ENCODE peak calls at places on chromosome 9, in four cellular contexts. One of them, this sample, is unnamed.

GRCh38 chr9:77011973-77012817 is 7.3 kb upstream of the FOXB2 start:
- DNase-seq in A549: peak; percentile 61
- DNase-seq in K562: peak; percentile 57
- DNase-seq in GM12878: no peak
- DNase-seq in this sample: peak; percentile 29

GRCh38 chr9:87594218-87594617 is 96.6 kb downstream of the DAPK1 start:
- DNase-seq in A549: no peak
- DNase-seq in K562: no peak
- DNase-seq in GM12878: no peak
- DNase-seq in this sample: peak; percentile 80

GRCh38 chr9:92607773-92608172 is 62.2 kb downstream of the IPPK start:
- DNase-seq in A549: no peak
- DNase-seq in K562: no peak
- DNase-seq in GM12878: no peak
- DNase-seq in this sample: peak; percentile 89

GRCh38 chr9:80285325-80285724 is 713.6 kb downstream of the TLE4 start:
- DNase-seq in A549: no peak
- DNase-seq in K562: no peak
- DNase-seq in GM12878: no peak
- DNase-seq in this sample: peak; percentile 7

GRCh38 chr9:79709945-79710674 is 138.3 kb downstream of the TLE4 start:
- DNase-seq in A549: no peak
- DNase-seq in K562: no peak
- DNase-seq in GM12878: no peak
- DNase-seq in this sample: no peak

GRCh38 chr9:82320566-82320965 is 332.0 kb downstream of the SPATA31D1 start:
- DNase-seq in A549: no peak
- DNase-seq in K562: no peak
- DNase-seq in GM12878: no peak
- DNase-seq in this sample: peak; percentile 19

GRCh38 chr9:135926402-135927194 is 19.3 kb upstream of the CAMSAP1 start:
- DNase-seq in A549: peak; percentile 80
- DNase-seq in K562: no peak
- DNase-seq in GM12878: no peak
- DNase-seq in this sample: peak; percentile 61

GRCh38 chr9:131839281-131840084 is 99.6 kb upstream of the RAPGEF1 start:
- DNase-seq in A549: no peak
- DNase-seq in K562: peak; percentile 49
- DNase-seq in GM12878: no peak
- DNase-seq in this sample: peak; percentile 65

GRCh38 chr9:21854594-21854993 is 52.2 kb downstream of the MTAP start:
- DNase-seq in A549: no peak
- DNase-seq in K562: no peak
- DNase-seq in GM12878: no peak
- DNase-seq in this sample: peak; percentile 78

GRCh38 chr9:37944671-37945481 is 40.9 kb upstream of the SLC25A51 start:
- DNase-seq in A549: no peak
- DNase-seq in K562: no peak
- DNase-seq in GM12878: no peak
- DNase-seq in this sample: peak; percentile 50
- TF ChIP-seq BHLHE40 in A549: no peak
- TF ChIP-seq BHLHE40 in K562: no peak
- TF ChIP-seq BHLHE40 in GM12878: no peak
- TF ChIP-seq BHLHE40 in this sample: no peak

DNA sequence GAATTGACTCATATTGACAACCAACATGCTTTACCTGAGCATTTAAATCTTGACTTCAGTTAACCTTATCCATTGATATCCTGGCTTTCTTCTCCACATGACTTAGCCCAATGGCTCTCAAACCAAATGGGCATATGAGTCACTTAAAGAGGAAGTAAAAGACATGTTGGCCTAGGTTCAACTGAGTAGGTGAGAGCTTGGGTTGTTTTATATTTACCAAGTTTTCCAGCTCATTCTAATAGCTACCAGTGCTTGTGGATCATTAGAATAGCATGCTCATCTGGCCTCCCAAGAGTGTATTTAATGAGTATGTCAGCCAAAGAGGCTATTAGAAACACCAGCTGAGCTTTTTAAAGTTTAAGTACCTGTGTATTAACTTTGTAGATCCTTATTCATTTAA is 1049.0 kb downstream of the PTPRD start:
- DNase-seq in A549: no peak
- DNase-seq in K562: no peak
- DNase-seq in GM12878: no peak
- DNase-seq in this sample: no peak
- TF ChIP-seq ELK1 in A549: no peak
- TF ChIP-seq ELK1 in K562: no peak
- TF ChIP-seq ELK1 in GM12878: no peak
- TF ChIP-seq ELK1 in this sample: no peak

GRCh38 chr9:129770741-129771140 is 17.9 kb upstream of the PTGES start:
- DNase-seq in A549: no peak
- DNase-seq in K562: no peak
- DNase-seq in GM12878: no peak
- DNase-seq in this sample: no peak

GRCh38 chr9:129775443-129775842 is 22.6 kb upstream of the PTGES start:
- DNase-seq in A549: no peak
- DNase-seq in K562: no peak
- DNase-seq in GM12878: no peak
- DNase-seq in this sample: no peak

GRCh38 chr9:129776566-129776937 is 23.7 kb upstream of the PTGES start:
- DNase-seq in A549: no peak
- DNase-seq in K562: no peak
- DNase-seq in GM12878: no peak
- DNase-seq in this sample: peak; percentile 11

GRCh38 chr9:129774791-129775149 is 21.9 kb upstream of the PTGES start:
- DNase-seq in A549: no peak
- DNase-seq in K562: peak; percentile 46
- DNase-seq in GM12878: no peak
- DNase-seq in this sample: no peak

GRCh38 chr9:129773262-129774048 is 20.6 kb upstream of the PTGES start:
- DNase-seq in A549: peak; percentile 94
- DNase-seq in K562: no peak
- DNase-seq in GM12878: no peak
- DNase-seq in this sample: peak; percentile 81
- TF ChIP-seq BHLHE40 in A549: peak; percentile 69
- TF ChIP-seq BHLHE40 in K562: peak; percentile 91
- TF ChIP-seq BHLHE40 in GM12878: no peak
- TF ChIP-seq BHLHE40 in this sample: peak; percentile 92

DNA sequence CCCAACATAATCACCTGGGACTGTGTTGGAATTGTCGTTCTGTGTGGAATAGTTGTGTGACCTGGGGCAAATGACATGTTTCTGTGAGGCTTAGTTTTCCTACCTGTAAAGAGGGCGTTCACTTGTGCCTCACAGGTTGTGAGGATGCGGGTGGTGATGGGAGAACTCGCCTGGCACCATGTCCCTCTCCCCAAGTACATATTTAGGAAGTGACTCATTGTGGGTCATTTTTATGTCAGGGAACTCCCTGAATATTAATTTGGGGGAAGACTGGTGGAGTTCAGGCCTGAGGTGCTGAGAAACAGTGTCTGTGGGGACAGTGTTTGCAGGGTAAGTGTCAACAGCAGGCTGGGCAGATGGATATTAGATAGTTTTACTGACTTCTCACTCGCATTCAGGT is 144.7 kb downstream of the KDM4C start:
- DNase-seq in A549: no peak
- DNase-seq in K562: no peak
- DNase-seq in GM12878: no peak
- DNase-seq in this sample: peak; percentile 9
- TF ChIP-seq ELK1 in A549: no peak
- TF ChIP-seq ELK1 in K562: no peak
- TF ChIP-seq ELK1 in GM12878: no peak
- TF ChIP-seq ELK1 in this sample: no peak

DNA sequence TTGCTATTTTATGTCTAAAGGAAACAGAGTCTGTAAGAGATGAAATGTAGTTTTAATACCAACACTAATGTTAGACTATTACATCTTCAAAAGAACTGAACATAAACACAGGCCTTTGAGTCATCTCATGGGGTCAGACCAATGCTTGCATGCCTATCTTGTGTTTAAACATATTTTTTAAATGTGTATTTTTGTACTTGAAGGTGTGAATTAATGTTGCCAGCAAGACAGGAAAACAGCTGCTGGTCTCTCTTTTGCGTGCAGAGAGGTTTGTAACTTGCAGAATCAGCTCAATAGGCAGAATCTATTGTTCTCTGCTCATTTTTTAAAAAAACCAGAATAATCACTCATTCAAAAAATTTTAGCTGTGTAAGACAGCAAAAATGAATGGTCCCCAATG is 180.2 kb downstream of the ALDH1A1 start:
- DNase-seq in A549: no peak
- DNase-seq in K562: no peak
- DNase-seq in GM12878: no peak
- DNase-seq in this sample: peak; percentile 7
- TF ChIP-seq BHLHE40 in A549: no peak
- TF ChIP-seq BHLHE40 in K562: no peak
- TF ChIP-seq BHLHE40 in GM12878: no peak
- TF ChIP-seq BHLHE40 in this sample: no peak

DNA sequence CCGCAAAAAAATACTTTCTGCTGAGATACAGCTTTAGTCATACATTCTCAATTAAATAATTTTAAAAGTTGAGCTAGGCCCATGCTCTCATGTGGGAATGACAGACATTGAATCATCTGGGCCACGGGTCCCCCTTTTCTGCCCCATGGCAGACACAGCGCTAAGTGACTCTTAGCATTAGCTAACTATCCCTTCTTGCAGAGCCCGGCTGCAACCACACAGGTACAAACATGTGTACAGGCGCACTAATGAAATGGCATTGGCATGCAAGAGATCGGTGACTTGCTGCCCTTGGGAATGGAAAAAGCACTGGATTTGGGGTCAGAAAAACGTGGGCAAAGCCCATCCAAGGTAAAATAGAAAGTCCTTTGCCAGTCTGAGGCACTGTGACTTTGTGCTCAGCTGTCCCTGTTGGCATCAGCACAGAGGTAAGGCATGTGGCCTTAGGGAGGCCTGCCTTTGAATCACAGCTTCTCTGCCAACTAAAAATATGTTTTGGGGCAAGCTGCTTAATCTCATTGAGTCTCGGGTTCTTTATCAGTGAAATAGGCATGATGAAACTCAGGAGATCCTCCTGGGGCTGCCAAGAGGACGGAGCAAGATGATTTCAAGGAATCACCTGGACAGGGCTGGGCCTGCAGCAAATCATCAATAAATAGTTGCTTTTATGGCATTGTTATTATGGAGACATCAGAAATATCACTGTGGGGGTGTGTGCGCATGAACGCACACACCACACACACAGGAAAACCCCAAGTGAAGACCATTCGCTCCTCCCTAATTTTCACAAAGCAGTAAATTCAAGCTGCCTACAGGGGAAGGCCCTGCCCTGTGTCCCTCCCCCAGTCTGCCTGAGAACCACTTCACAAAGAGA is 54.2 kb downstream of the WHRN start:
- DNase-seq in A549: no peak
- DNase-seq in K562: no peak
- DNase-seq in GM12878: peak; percentile 11
- DNase-seq in this sample: no peak
- TF ChIP-seq ELK1 in A549: no peak
- TF ChIP-seq ELK1 in K562: no peak
- TF ChIP-seq ELK1 in GM12878: no peak
- TF ChIP-seq ELK1 in this sample: no peak

GRCh38 chr9:12718482-12719026 is 25.4 kb downstream of the TYRP1 start:
- DNase-seq in A549: no peak
- DNase-seq in K562: no peak
- DNase-seq in GM12878: no peak
- DNase-seq in this sample: peak; percentile 44
- TF ChIP-seq BHLHE40 in A549: no peak
- TF ChIP-seq BHLHE40 in K562: no peak
- TF ChIP-seq BHLHE40 in GM12878: no peak
- TF ChIP-seq BHLHE40 in this sample: no peak

GRCh38 chr9:110217656-110218099 is 9.7 kb upstream of the C9orf152 start:
- DNase-seq in A549: peak; percentile 63
- DNase-seq in K562: peak; percentile 27
- DNase-seq in GM12878: no peak
- DNase-seq in this sample: peak; percentile 63
- TF ChIP-seq ELK1 in A549: no peak
- TF ChIP-seq ELK1 in K562: no peak
- TF ChIP-seq ELK1 in GM12878: no peak
- TF ChIP-seq ELK1 in this sample: no peak

GRCh38 chr9:137582286-137582860 is 3.6 kb upstream of the DPH7 start:
- DNase-seq in A549: peak; percentile 48
- DNase-seq in K562: peak; percentile 30
- DNase-seq in GM12878: no peak
- DNase-seq in this sample: no peak
- TF ChIP-seq BHLHE40 in A549: no peak
- TF ChIP-seq BHLHE40 in K562: no peak
- TF ChIP-seq BHLHE40 in GM12878: no peak
- TF ChIP-seq BHLHE40 in this sample: no peak